ENCODE peak calls at places on chromosomes 6 and 20, in six cellular contexts. U is GM19239; F is CD4-positive, CD25-positive, alpha-beta regulatory T cell; M is HEK293T; K is H7; D is GDM1. R is an unnamed sample.

GRCh38 chr6:160831751-160832150 is 129.7 kb downstream of the PLG start:
- DNase-seq in F (no peak), U (no peak), M (no peak), D (no peak), K (no peak), R (no peak)

GRCh38 chr20:59735917-59736316 is 131.6 kb downstream of the PHACTR3 start:
- DNase-seq in U (no peak), D (no peak), K (no peak), F (no peak), M (no peak), R (no peak)

GRCh38 chr6:14865609-14866100 is 380.2 kb upstream of the JARID2 start:
- DNase-seq in M (no peak), U (no peak), K (no peak), D (no peak), F (no peak), R (peak)

GRCh38 chr6:124658053-124658452 is 304.2 kb upstream of the RNF217 start:
- DNase-seq in M (no peak), U (no peak), K (no peak), D (no peak), F (no peak), R (no peak)

GRCh38 chr6:5379647-5380242 is 118.4 kb downstream of the FARS2 start:
- DNase-seq in U (peak), F (no peak), D (peak), M (peak), K (peak), R (no peak)

GRCh38 chr20:52446421-52447231 is 255.0 kb upstream of the ZFP64 start:
- DNase-seq in U (no peak), D (no peak), M (no peak), K (no peak), F (no peak), R (no peak)

GRCh38 chr6:148413321-148414094 is 70.9 kb downstream of the SASH1 start:
- DNase-seq in U (no peak), M (no peak), F (no peak), K (peak), D (no peak), R (no peak)

GRCh38 chr6:147642458-147642857 is 134.0 kb downstream of the SAMD5 start:
- DNase-seq in D (no peak), F (no peak), U (no peak), K (no peak), M (no peak), R (no peak)

GRCh38 chr20:46331612-46332361 is 23.5 kb upstream of the CDH22 start:
- DNase-seq in D (no peak), K (no peak), M (no peak), F (no peak), U (no peak), R (no peak)

GRCh38 chr6:104537185-104537584 is 322.5 kb downstream of the HACE1 start:
- DNase-seq in M (no peak), U (no peak), F (no peak), D (no peak), K (no peak), R (no peak)

GRCh38 chr20:2871111-2871465 is 2.2 kb upstream of the PTPRA start:
- DNase-seq in K (no peak), F (no peak), D (no peak), M (no peak), U (no peak), R (no peak)

GRCh38 chr6:33882154-33882553 is 78.4 kb upstream of the MLN start:
- DNase-seq in D (no peak), M (no peak), F (no peak), U (no peak), K (no peak), R (no peak)

GRCh38 chr20:14865731-14866130 is 528.3 kb upstream of the FLRT3 start:
- DNase-seq in D (no peak), F (no peak), M (no peak), U (no peak), K (no peak), R (no peak)

GRCh38 chr6:71855406-71855805 is 30.9 kb upstream of the RIMS1 start:
- DNase-seq in F (no peak), D (no peak), U (no peak), M (no peak), K (no peak), R (no peak)

GRCh38 chr20:2301164-2301622 is 5.4 kb downstream of the TGM3 start:
- DNase-seq in U (peak), D (peak), M (no peak), K (no peak), F (no peak), R (peak)

GRCh38 chr6:1436334-1437306 is 47.2 kb downstream of the FOXF2 start:
- DNase-seq in D (no peak), K (peak), F (peak), M (peak), U (peak), R (peak)

GRCh38 chr20:51306521-51307358 is 235.8 kb downstream of the NFATC2 start:
- DNase-seq in F (peak), U (peak), D (peak), K (peak), M (peak), R (peak)

GRCh38 chr6:139161817-139162284 is 27.0 kb downstream of the HECA start:
- DNase-seq in F (peak), U (peak), M (no peak), D (no peak), K (no peak), R (no peak)

GRCh38 chr6:33668914-33669313 is 42.6 kb downstream of the UQCC2 start:
- DNase-seq in U (no peak), M (no peak), F (peak), D (no peak), K (no peak), R (no peak)

GRCh38 chr20:44582321-44583025 is at the start of gene PKIG:
- DNase-seq in K (no peak), D (no peak), F (no peak), U (no peak), M (peak), R (no peak)

GRCh38 chr6:85078071-85078470 is 313.7 kb upstream of the TBX18 start:
- DNase-seq in F (no peak), M (no peak), K (no peak), D (no peak), U (no peak), R (no peak)

GRCh38 chr6:132812255-132812732 is 2.1 kb upstream of the RPS12 start:
- DNase-seq in F (no peak), K (no peak), M (no peak), U (no peak), D (no peak), R (no peak)

GRCh38 chr20:52746190-52746589 is 226.0 kb upstream of the TSHZ2 start:
- DNase-seq in F (no peak), K (peak), M (no peak), D (no peak), U (no peak), R (no peak)

GRCh38 chr20:57211949-57212889 is 54.2 kb downstream of the BMP7 start:
- DNase-seq in D (no peak), K (peak), F (no peak), U (no peak), M (peak), R (no peak)

GRCh38 chr20:1227121-1227582 is 1.3 kb downstream of the RAD21L1 start:
- DNase-seq in K (no peak), M (no peak), D (no peak), U (no peak), F (no peak), R (no peak)

GRCh38 chr6:24855389-24856245 is 56.9 kb upstream of the ARMH2 start:
- DNase-seq in U (peak), D (peak), M (peak), F (peak), K (peak), R (peak)

GRCh38 chr20:3659492-3660261 is 3.5 kb downstream of the GFRA4 start:
- DNase-seq in F (no peak), M (no peak), D (no peak), K (no peak), U (no peak), R (no peak)

GRCh38 chr6:35876902-35877301 is 44.0 kb downstream of the SRPK1 start:
- DNase-seq in M (no peak), U (no peak), F (no peak), D (no peak), K (peak), R (no peak)

GRCh38 chr6:111566222-111566717 is 39.4 kb downstream of the TRAF3IP2 start:
- DNase-seq in D (no peak), K (no peak), F (no peak), U (no peak), M (no peak), R (no peak)

R was measured in HL-60.